ENCODE peak calls at places on chromosome 6, in ten cellular contexts. One of them, this sample, is unnamed.

GRCh38 chr6:134588267-134588666 is 270.4 kb upstream of the SGK1 start:
- DNase-seq in HepG2: no peak
- DNase-seq in cardiac muscle cell: no peak
- DNase-seq in kidney epithelial cell: no peak
- DNase-seq in GM23338: no peak
- DNase-seq in Peyer's patch: no peak
- DNase-seq in SJSA1: no peak
- DNase-seq in lung: no peak
- DNase-seq in Panc1: no peak
- DNase-seq in naive thymus-derived CD4-positive, alpha-beta T cell: no peak
- DNase-seq in this sample: no peak

GRCh38 chr6:12012231-12012565 is at the start of gene HIVEP1:
- DNase-seq in HepG2: no peak
- DNase-seq in cardiac muscle cell: peak; percentile 71
- DNase-seq in kidney epithelial cell: no peak
- DNase-seq in GM23338: no peak
- DNase-seq in Peyer's patch: no peak
- DNase-seq in SJSA1: no peak
- DNase-seq in lung: no peak
- DNase-seq in Panc1: no peak
- DNase-seq in naive thymus-derived CD4-positive, alpha-beta T cell: no peak
- DNase-seq in this sample: no peak

GRCh38 chr6:136792066-136792944 is at the start of gene MAP3K5:
- DNase-seq in HepG2: peak; percentile 33
- DNase-seq in cardiac muscle cell: peak; percentile 80
- DNase-seq in kidney epithelial cell: no peak
- DNase-seq in GM23338: peak; percentile 72
- DNase-seq in Peyer's patch: peak; percentile 87
- DNase-seq in SJSA1: peak; percentile 79
- DNase-seq in lung: peak; percentile 89
- DNase-seq in Panc1: no peak
- DNase-seq in naive thymus-derived CD4-positive, alpha-beta T cell: peak; percentile 93
- DNase-seq in this sample: peak; percentile 87

GRCh38 chr6:626236-626635 is 30.7 kb downstream of the HUS1B start:
- DNase-seq in HepG2: no peak
- DNase-seq in cardiac muscle cell: no peak
- DNase-seq in kidney epithelial cell: peak; percentile 42
- DNase-seq in GM23338: no peak
- DNase-seq in Peyer's patch: no peak
- DNase-seq in SJSA1: peak; percentile 93
- DNase-seq in lung: no peak
- DNase-seq in Panc1: no peak
- DNase-seq in naive thymus-derived CD4-positive, alpha-beta T cell: no peak
- DNase-seq in this sample: no peak

GRCh38 chr6:3796396-3796795 is 44.9 kb upstream of the PXDC1 start:
- DNase-seq in HepG2: no peak
- DNase-seq in cardiac muscle cell: no peak
- DNase-seq in kidney epithelial cell: no peak
- DNase-seq in GM23338: no peak
- DNase-seq in Peyer's patch: no peak
- DNase-seq in SJSA1: no peak
- DNase-seq in lung: no peak
- DNase-seq in Panc1: no peak
- DNase-seq in naive thymus-derived CD4-positive, alpha-beta T cell: no peak
- DNase-seq in this sample: no peak

GRCh38 chr6:88490865-88491264 is 324.7 kb upstream of the CNR1 start:
- DNase-seq in HepG2: no peak
- DNase-seq in cardiac muscle cell: no peak
- DNase-seq in kidney epithelial cell: peak; percentile 26
- DNase-seq in GM23338: no peak
- DNase-seq in Peyer's patch: no peak
- DNase-seq in SJSA1: no peak
- DNase-seq in lung: peak; percentile 37
- DNase-seq in Panc1: no peak
- DNase-seq in naive thymus-derived CD4-positive, alpha-beta T cell: no peak
- DNase-seq in this sample: no peak

GRCh38 chr6:159969204-159969912 is 476 bp downstream of the IGF2R start:
- DNase-seq in HepG2: no peak
- DNase-seq in cardiac muscle cell: peak; percentile 66
- DNase-seq in kidney epithelial cell: no peak
- DNase-seq in GM23338: peak; percentile 65
- DNase-seq in Peyer's patch: no peak
- DNase-seq in SJSA1: peak; percentile 50
- DNase-seq in lung: no peak
- DNase-seq in Panc1: no peak
- DNase-seq in naive thymus-derived CD4-positive, alpha-beta T cell: no peak
- DNase-seq in this sample: peak; percentile 16

GRCh38 chr6:163753430-163753829 is 338.9 kb downstream of the QKI start:
- DNase-seq in HepG2: no peak
- DNase-seq in cardiac muscle cell: no peak
- DNase-seq in kidney epithelial cell: no peak
- DNase-seq in GM23338: no peak
- DNase-seq in Peyer's patch: no peak
- DNase-seq in SJSA1: no peak
- DNase-seq in lung: no peak
- DNase-seq in Panc1: no peak
- DNase-seq in naive thymus-derived CD4-positive, alpha-beta T cell: no peak
- DNase-seq in this sample: peak; percentile 52

DNA sequence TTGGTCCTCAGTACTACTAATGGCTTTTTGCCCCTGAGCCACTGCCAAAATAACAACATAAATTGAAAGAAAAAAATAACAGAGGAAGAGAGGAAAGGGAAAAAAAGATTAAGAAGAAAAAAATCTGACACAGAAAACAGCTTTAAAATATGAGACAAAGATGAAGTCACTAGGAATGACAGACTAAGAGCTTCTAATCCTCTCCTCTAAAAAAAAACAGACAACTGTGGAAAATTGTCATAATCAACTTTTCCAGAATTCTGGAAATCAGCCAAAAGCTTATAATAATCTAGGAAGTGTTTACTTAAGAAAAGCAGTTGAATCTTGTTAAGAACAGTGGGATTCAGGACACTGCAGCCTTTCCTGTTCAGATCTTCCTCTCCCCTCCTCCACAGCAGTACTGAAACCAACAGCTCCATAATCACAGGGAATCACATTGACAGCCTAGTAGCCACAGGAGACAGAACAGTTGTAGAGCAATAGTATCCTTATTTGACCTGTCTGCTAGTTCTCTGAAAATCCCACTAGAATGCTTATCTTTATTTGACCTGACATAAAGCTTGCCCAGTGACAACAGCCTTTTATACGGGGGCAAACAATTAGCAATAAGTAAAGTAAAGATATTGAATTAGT is 41.6 kb downstream of the IBTK start:
- DNase-seq in HepG2: peak; percentile 5
- DNase-seq in cardiac muscle cell: peak; percentile 37
- DNase-seq in kidney epithelial cell: no peak
- DNase-seq in GM23338: no peak
- DNase-seq in Peyer's patch: no peak
- DNase-seq in SJSA1: no peak
- DNase-seq in lung: no peak
- DNase-seq in Panc1: no peak
- DNase-seq in naive thymus-derived CD4-positive, alpha-beta T cell: no peak
- DNase-seq in this sample: no peak
- H3K36me3 ChIP-seq in HepG2: peaks cover 9% of the 10 kb centered on the region
- H3K36me3 ChIP-seq in cardiac muscle cell: peaks cover 37% of the 10 kb centered on the region
- H3K36me3 ChIP-seq in kidney epithelial cell: no peaks in the 10 kb centered on the region
- H3K36me3 ChIP-seq in GM23338: peaks cover 27% of the 10 kb centered on the region
- H3K36me3 ChIP-seq in Peyer's patch: no peaks in the 10 kb centered on the region
- H3K36me3 ChIP-seq in SJSA1: peaks cover 46% of the 10 kb centered on the region
- H3K36me3 ChIP-seq in lung: peaks cover 14% of the 10 kb centered on the region
- H3K36me3 ChIP-seq in Panc1: peaks cover 49% of the 10 kb centered on the region
- H3K36me3 ChIP-seq in naive thymus-derived CD4-positive, alpha-beta T cell: peaks cover 27% of the 10 kb centered on the region
- H3K36me3 ChIP-seq in this sample: peaks cover 56% of the 10 kb centered on the region

GRCh38 chr6:46652603-46653438 is at the start of the genes CYP39A1 and SLC25A27:
- DNase-seq in HepG2: peak; percentile 79
- DNase-seq in cardiac muscle cell: peak; percentile 97
- DNase-seq in kidney epithelial cell: peak; percentile 60
- DNase-seq in GM23338: peak; percentile 98
- DNase-seq in Peyer's patch: peak; percentile 81
- DNase-seq in SJSA1: peak; percentile 87
- DNase-seq in lung: peak; percentile 95
- DNase-seq in Panc1: peak; percentile 52
- DNase-seq in naive thymus-derived CD4-positive, alpha-beta T cell: peak; percentile 61
- DNase-seq in this sample: peak; percentile 82

GRCh38 chr6:46652232-46652602 is 401 bp downstream of the CYP39A1 start:
- DNase-seq in HepG2: no peak
- DNase-seq in cardiac muscle cell: no peak
- DNase-seq in kidney epithelial cell: no peak
- DNase-seq in GM23338: peak; percentile 9
- DNase-seq in Peyer's patch: no peak
- DNase-seq in SJSA1: no peak
- DNase-seq in lung: no peak
- DNase-seq in Panc1: no peak
- DNase-seq in naive thymus-derived CD4-positive, alpha-beta T cell: no peak
- DNase-seq in this sample: no peak

GRCh38 chr6:46648869-46649488 is 3.6 kb downstream of the CYP39A1 start:
- DNase-seq in HepG2: peak; percentile 58
- DNase-seq in cardiac muscle cell: no peak
- DNase-seq in kidney epithelial cell: no peak
- DNase-seq in GM23338: no peak
- DNase-seq in Peyer's patch: no peak
- DNase-seq in SJSA1: no peak
- DNase-seq in lung: no peak
- DNase-seq in Panc1: no peak
- DNase-seq in naive thymus-derived CD4-positive, alpha-beta T cell: no peak
- DNase-seq in this sample: no peak

GRCh38 chr6:46651766-46652165 is 852 bp downstream of the CYP39A1 start:
- DNase-seq in HepG2: no peak
- DNase-seq in cardiac muscle cell: no peak
- DNase-seq in kidney epithelial cell: no peak
- DNase-seq in GM23338: no peak
- DNase-seq in Peyer's patch: no peak
- DNase-seq in SJSA1: no peak
- DNase-seq in lung: no peak
- DNase-seq in Panc1: no peak
- DNase-seq in naive thymus-derived CD4-positive, alpha-beta T cell: no peak
- DNase-seq in this sample: no peak

DNA sequence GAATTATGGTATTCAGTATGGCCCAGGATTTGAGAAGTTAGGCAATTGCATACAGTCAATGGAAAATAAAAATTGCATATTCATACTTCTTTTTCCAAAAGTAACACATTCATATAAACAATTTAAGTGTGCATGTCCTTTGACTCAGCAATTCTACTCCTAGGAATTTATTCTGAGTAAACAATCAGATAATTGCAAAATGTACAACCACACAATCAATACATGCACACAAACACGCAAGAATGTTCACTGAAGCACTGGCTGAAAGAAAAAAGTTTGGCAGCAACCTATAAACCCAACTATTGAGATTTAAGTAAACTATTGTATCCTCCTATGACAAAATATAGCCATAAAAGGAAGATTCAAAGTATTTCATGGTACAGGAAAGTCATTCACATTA is 1.6 kb downstream of the CYP39A1 start:
- DNase-seq in HepG2: no peak
- DNase-seq in cardiac muscle cell: no peak
- DNase-seq in kidney epithelial cell: no peak
- DNase-seq in GM23338: no peak
- DNase-seq in Peyer's patch: no peak
- DNase-seq in SJSA1: no peak
- DNase-seq in lung: no peak
- DNase-seq in Panc1: no peak
- DNase-seq in naive thymus-derived CD4-positive, alpha-beta T cell: no peak
- DNase-seq in this sample: no peak
- H3K4me3 ChIP-seq in HepG2: no peak overlapping the region
- H3K4me3 ChIP-seq in cardiac muscle cell: peak overlapping the region; percentile 62
- H3K4me3 ChIP-seq in kidney epithelial cell: no peak overlapping the region
- H3K4me3 ChIP-seq in GM23338: peak overlapping the region; percentile 64
- H3K4me3 ChIP-seq in Peyer's patch: no peak overlapping the region
- H3K4me3 ChIP-seq in SJSA1: no peak overlapping the region
- H3K4me3 ChIP-seq in lung: no peak overlapping the region
- H3K4me3 ChIP-seq in Panc1: no peak overlapping the region
- H3K4me3 ChIP-seq in naive thymus-derived CD4-positive, alpha-beta T cell: no peak overlapping the region
- H3K4me3 ChIP-seq in this sample: no peak overlapping the region

GRCh38 chr6:36685198-36685919 is 6.8 kb downstream of the CDKN1A start:
- DNase-seq in HepG2: no peak
- DNase-seq in cardiac muscle cell: no peak
- DNase-seq in kidney epithelial cell: no peak
- DNase-seq in GM23338: no peak
- DNase-seq in Peyer's patch: no peak
- DNase-seq in SJSA1: no peak
- DNase-seq in lung: no peak
- DNase-seq in Panc1: no peak
- DNase-seq in naive thymus-derived CD4-positive, alpha-beta T cell: no peak
- DNase-seq in this sample: no peak

GRCh38 chr6:36684447-36684812 is 5.9 kb downstream of the CDKN1A start:
- DNase-seq in HepG2: no peak
- DNase-seq in cardiac muscle cell: no peak
- DNase-seq in kidney epithelial cell: no peak
- DNase-seq in GM23338: no peak
- DNase-seq in Peyer's patch: no peak
- DNase-seq in SJSA1: no peak
- DNase-seq in lung: no peak
- DNase-seq in Panc1: no peak
- DNase-seq in naive thymus-derived CD4-positive, alpha-beta T cell: no peak
- DNase-seq in this sample: no peak

GRCh38 chr6:36686668-36687513 is 8.4 kb downstream of the CDKN1A start:
- DNase-seq in HepG2: no peak
- DNase-seq in cardiac muscle cell: no peak
- DNase-seq in kidney epithelial cell: no peak
- DNase-seq in GM23338: no peak
- DNase-seq in Peyer's patch: no peak
- DNase-seq in SJSA1: no peak
- DNase-seq in lung: no peak
- DNase-seq in Panc1: no peak
- DNase-seq in naive thymus-derived CD4-positive, alpha-beta T cell: no peak
- DNase-seq in this sample: no peak

GRCh38 chr6:36683656-36684446 is 5.3 kb downstream of the CDKN1A start:
- DNase-seq in HepG2: peak; percentile 83
- DNase-seq in cardiac muscle cell: no peak
- DNase-seq in kidney epithelial cell: no peak
- DNase-seq in GM23338: no peak
- DNase-seq in Peyer's patch: no peak
- DNase-seq in SJSA1: no peak
- DNase-seq in lung: no peak
- DNase-seq in Panc1: no peak
- DNase-seq in naive thymus-derived CD4-positive, alpha-beta T cell: no peak
- DNase-seq in this sample: no peak

DNA sequence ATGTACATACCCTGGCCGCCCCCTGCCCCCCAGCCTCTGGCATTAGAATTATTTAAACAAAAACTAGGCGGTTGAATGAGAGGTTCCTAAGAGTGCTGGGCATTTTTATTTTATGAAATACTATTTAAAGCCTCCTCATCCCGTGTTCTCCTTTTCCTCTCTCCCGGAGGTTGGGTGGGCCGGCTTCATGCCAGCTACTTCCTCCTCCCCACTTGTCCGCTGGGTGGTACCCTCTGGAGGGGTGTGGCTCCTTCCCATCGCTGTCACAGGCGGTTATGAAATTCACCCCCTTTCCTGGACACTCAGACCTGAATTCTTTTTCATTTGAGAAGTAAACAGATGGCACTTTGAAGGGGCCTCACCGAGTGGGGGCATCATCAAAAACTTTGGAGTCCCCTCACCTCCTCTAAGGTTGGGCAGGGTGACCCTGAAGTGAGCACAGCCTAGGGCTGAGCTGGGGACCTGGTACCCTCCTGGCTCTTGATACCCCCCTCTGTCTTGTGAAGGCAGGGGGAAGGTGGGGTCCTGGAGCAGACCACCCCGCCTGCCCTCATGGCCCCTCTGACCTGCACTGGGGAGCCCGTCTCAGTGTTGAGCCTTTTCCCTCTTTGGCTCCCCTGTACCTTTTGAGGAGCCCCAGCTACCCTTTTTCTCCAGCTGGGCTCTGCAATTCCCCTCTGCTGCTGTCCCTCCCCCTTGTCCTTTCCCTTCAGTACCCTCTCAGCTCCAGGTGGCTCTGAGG is 7.6 kb downstream of the CDKN1A start:
- DNase-seq in HepG2: no peak
- DNase-seq in cardiac muscle cell: no peak
- DNase-seq in kidney epithelial cell: no peak
- DNase-seq in GM23338: no peak
- DNase-seq in Peyer's patch: no peak
- DNase-seq in SJSA1: no peak
- DNase-seq in lung: no peak
- DNase-seq in Panc1: no peak
- DNase-seq in naive thymus-derived CD4-positive, alpha-beta T cell: no peak
- DNase-seq in this sample: no peak
- H3K36me3 ChIP-seq in HepG2: peaks cover 29% of the 10 kb centered on the region
- H3K36me3 ChIP-seq in cardiac muscle cell: no peaks in the 10 kb centered on the region
- H3K36me3 ChIP-seq in kidney epithelial cell: peaks cover 4% of the 10 kb centered on the region
- H3K36me3 ChIP-seq in GM23338: peaks cover 17% of the 10 kb centered on the region
- H3K36me3 ChIP-seq in Peyer's patch: no peaks in the 10 kb centered on the region
- H3K36me3 ChIP-seq in SJSA1: peaks cover 59% of the 10 kb centered on the region
- H3K36me3 ChIP-seq in lung: peaks cover 25% of the 10 kb centered on the region
- H3K36me3 ChIP-seq in Panc1: peaks cover 2% of the 10 kb centered on the region
- H3K36me3 ChIP-seq in naive thymus-derived CD4-positive, alpha-beta T cell: no peaks in the 10 kb centered on the region
- H3K36me3 ChIP-seq in this sample: peaks cover 7% of the 10 kb centered on the region

GRCh38 chr6:16803294-16804006 is 42.2 kb upstream of the ATXN1 start:
- DNase-seq in HepG2: peak; percentile 56
- DNase-seq in cardiac muscle cell: peak; percentile 86
- DNase-seq in kidney epithelial cell: peak; percentile 56
- DNase-seq in GM23338: peak; percentile 92
- DNase-seq in Peyer's patch: no peak
- DNase-seq in SJSA1: no peak
- DNase-seq in lung: no peak
- DNase-seq in Panc1: no peak
- DNase-seq in naive thymus-derived CD4-positive, alpha-beta T cell: no peak
- DNase-seq in this sample: no peak
- H3K4me3 ChIP-seq in HepG2: no peak overlapping the region
- H3K4me3 ChIP-seq in cardiac muscle cell: no peak overlapping the region
- H3K4me3 ChIP-seq in kidney epithelial cell: no peak overlapping the region
- H3K4me3 ChIP-seq in GM23338: peak overlapping the region; percentile 47
- H3K4me3 ChIP-seq in Peyer's patch: no peak overlapping the region
- H3K4me3 ChIP-seq in SJSA1: no peak overlapping the region
- H3K4me3 ChIP-seq in lung: no peak overlapping the region
- H3K4me3 ChIP-seq in Panc1: no peak overlapping the region
- H3K4me3 ChIP-seq in naive thymus-derived CD4-positive, alpha-beta T cell: no peak overlapping the region
- H3K4me3 ChIP-seq in this sample: no peak overlapping the region

This sample was measured in CD4-positive, CD25-positive, alpha-beta regulatory T cell.